ENCODE peak calls at places on chromosome 17, in five cellular contexts. C, B, E, K and U are unnamed samples.

GRCh38 chr17:46026045-46026814 is 27.2 kb downstream of the STH start:
- DNase-seq in B (no peak), K (no peak), C (no peak), E (no peak), U (peak)

GRCh38 chr17:81821603-81822311 is 11.3 kb downstream of the MCRIP1 start:
- DNase-seq in C (peak), B (no peak), K (peak), E (peak), U (peak)

GRCh38 chr17:1275962-1276736 is 3.3 kb upstream of the TRARG1 start:
- DNase-seq in B (no peak), E (peak), C (peak), K (peak), U (peak)

GRCh38 chr17:82230627-82231311 is 1.9 kb downstream of the SLC16A3 start:
- DNase-seq in C (peak), E (no peak), B (no peak), K (peak), U (peak)

GRCh38 chr17:78707923-78708322 is 74.2 kb downstream of the CYTH1 start:
- DNase-seq in B (no peak), E (no peak), K (no peak), C (no peak), U (no peak)

GRCh38 chr17:74800531-74800930 is 24.4 kb upstream of the NAT9 start:
- DNase-seq in C (no peak), K (no peak), B (no peak), E (no peak), U (no peak)

GRCh38 chr17:49880291-49881053 is 32.6 kb upstream of the TAC4 start:
- DNase-seq in K (peak), C (peak), B (no peak), E (peak), U (peak)

GRCh38 chr17:56754523-56755208 is 79.1 kb downstream of the C17orf67 start:
- DNase-seq in E (no peak), B (no peak), K (peak), C (peak), U (no peak)

GRCh38 chr17:2406271-2406902 is 5.5 kb upstream of the MNT start:
- DNase-seq in E (no peak), B (no peak), C (no peak), K (no peak), U (no peak)

GRCh38 chr17:62868008-62868407 is 59.9 kb upstream of the MARCHF10 start:
- DNase-seq in K (no peak), C (no peak), E (no peak), B (no peak), U (no peak)

GRCh38 chr17:61460796-61461585 is 8.8 kb downstream of the TBX4 start:
- DNase-seq in B (no peak), C (no peak), E (peak), K (peak), U (no peak)

GRCh38 chr17:557371-557770 is 157.3 kb downstream of the VPS53 start:
- DNase-seq in B (no peak), E (no peak), C (no peak), K (no peak), U (no peak)

GRCh38 chr17:31388770-31389672 is 2.5 kb upstream of the RAB11FIP4 start:
- DNase-seq in C (peak), B (no peak), E (peak), K (no peak), U (peak)

GRCh38 chr17:67891481-67892119 is 66.3 kb downstream of the BPTF start:
- DNase-seq in K (no peak), E (no peak), B (no peak), C (peak), U (no peak)

GRCh38 chr17:73770849-73771229 is 126.6 kb upstream of the SDK2 start:
- DNase-seq in E (no peak), K (no peak), B (no peak), C (peak), U (no peak)

GRCh38 chr17:73769480-73769879 is 125.2 kb upstream of the SDK2 start:
- DNase-seq in C (peak), E (no peak), K (no peak), B (no peak), U (no peak)

GRCh38 chr17:73772107-73772705 is 128.0 kb upstream of the SDK2 start:
- DNase-seq in K (no peak), E (no peak), C (no peak), B (no peak), U (no peak)

GRCh38 chr17:73768691-73769090 is 124.4 kb upstream of the SDK2 start:
- DNase-seq in B (no peak), K (no peak), C (no peak), E (no peak), U (no peak)

DNA sequence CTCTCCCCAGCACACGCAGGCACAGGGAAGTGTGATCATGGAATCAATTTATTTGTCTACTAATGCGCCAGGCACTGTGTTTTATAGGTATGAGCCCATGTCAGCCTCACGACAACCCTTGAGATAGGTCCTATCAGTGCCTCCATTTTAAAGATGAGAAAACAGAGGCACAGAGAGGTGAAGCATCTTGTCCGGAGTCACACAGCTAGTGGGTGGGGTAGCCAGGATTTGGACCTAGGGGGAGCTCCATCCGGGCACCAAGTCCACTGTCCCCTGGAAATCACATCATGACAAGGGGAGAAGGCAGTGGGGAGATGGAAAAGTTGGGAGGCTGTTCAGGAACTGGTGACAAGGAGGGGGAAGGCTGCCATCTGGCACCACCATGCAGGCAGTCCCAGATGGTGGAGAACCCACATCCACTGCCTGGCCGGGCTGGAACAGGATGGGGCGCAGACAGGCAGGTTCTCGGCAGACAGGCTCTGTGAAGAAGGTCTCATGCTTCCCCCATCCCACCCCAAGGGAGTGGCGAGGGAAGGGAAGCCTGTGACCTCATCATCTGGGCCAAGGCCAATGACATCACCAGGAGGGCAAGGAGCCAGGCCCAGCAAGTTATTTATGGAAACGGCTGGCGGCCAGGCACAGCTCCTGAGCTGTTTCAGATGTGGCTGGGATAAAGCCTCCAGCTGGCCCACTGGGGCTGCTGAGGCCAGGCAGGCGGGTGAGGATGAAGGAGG is 126.0 kb upstream of the SDK2 start:
- DNase-seq in B (no peak), K (no peak), C (peak), E (no peak), U (no peak)
- TF ChIP-seq GABPA in B (no peak), K (no peak), C (no peak), E (no peak), U (no peak)

DNA sequence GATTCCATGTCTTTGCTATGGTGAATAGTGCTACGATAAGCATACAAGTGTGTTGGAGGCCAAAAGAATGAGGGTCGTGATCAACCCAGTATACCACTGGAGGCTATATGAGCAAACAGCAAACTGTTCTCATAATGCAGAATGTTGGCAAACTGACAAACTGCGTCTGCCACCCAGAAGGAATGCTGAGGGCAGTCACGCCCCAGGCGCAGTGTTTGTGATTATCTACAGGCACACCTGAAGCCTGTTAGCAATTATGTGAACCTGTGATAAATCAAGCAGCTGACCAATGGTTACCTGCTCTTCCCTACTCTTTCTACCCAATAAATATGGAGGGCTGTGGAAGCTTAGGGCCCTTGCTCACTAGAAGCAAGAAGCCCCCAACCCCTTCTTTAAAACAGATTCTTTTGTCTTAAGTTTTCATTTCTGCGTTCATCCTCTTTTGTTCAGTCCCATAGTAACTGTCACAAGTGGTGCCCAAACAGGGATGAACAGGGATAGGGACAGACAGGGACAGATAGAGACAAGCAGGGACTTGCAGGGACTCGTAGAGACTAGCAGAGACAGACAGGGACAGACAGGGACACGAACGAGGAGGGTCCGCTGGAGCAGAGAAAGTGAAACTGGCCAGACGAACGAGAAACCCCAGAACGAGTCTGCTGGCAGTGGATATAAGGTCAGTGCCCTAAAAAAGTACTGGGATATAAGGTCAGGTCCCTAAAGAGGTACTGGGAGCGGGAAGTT is 25.1 kb downstream of the CD300LG start:
- DNase-seq in K (no peak), C (no peak), E (no peak), B (no peak), U (no peak)
- TF ChIP-seq GABPA in K (no peak), C (no peak), E (no peak), B (no peak), U (no peak)

GRCh38 chr17:44914148-44914547 is 1.2 kb downstream of the GFAP start:
- DNase-seq in K (no peak), E (no peak), B (no peak), C (no peak), U (no peak)

GRCh38 chr17:44915727-44916058 is 393 bp upstream of the GFAP start:
- DNase-seq in B (no peak), E (no peak), K (no peak), C (no peak), U (no peak)

GRCh38 chr17:44915321-44915726 is at the start of gene GFAP:
- DNase-seq in C (peak), K (no peak), B (no peak), E (no peak), U (no peak)

GRCh38 chr17:44913676-44914075 is 1.6 kb downstream of the GFAP start:
- DNase-seq in E (no peak), K (no peak), B (no peak), C (peak), U (no peak)

DNA sequence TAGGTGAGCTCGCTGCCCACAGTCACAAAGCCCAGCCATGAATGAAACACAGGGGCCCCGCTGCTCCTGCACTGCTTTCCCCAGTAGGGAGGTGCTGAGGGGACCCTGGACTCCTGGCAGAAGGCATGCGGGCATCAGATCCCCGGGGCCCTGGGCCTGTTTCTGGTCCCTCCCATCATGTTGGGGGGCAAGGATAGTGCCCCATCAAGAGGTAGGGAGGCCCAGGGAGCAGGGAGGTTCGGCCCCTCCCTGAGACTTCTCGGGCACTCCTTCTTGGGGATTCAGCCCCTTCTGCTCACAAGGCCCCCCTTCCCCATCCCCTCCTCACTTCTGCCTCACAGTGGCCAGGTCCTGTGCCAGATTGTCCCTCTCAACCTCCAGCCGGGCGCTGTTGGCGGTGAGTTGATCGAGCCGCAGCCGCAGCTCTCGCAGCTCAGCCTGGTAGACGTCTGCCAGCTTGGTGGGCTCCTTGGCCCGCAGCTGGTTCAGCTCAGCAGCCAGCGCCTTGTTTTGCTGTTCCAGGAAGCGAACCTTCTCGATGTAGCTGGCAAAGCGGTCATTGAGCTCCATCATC is 515 bp downstream of the GFAP start:
- DNase-seq in C (peak), E (no peak), B (no peak), K (no peak), U (no peak)
- TF ChIP-seq GABPA in C (no peak), E (no peak), B (no peak), K (no peak), U (no peak)

DNA sequence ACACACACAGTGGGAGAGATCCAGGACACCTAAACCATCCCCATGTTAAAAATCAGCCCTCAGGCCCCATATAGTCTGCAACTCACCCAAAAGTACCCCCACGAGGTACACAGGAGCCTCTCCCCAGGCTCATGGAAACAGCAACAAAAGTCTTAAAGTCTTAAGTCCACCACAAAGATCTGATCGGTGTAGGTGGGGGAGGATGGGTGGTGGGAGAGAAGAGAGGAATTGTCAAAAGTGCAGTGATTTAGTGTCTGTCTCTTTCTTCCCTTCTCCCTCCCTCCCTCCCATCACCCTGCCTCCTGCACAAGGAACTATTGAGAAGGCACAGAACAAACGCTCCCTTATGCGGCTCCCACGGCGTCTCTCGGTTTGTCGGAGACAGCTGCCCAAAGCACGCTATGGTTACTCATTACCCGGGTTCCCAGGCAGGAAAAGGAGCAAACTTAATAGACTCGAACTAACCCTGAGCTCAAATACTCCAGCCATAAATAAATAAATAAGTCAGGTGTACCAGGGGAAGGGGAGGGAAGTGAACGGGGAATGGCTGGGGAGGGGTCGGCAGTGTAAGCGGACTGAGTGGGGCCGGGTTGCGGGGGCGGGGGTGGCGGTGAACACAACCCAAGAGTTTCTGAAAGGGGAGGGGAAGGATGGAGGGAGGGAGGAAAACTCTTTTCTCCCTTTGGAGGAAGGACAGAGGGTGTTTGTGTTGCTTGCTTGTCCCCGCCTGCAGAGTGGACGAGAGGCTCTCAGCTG is 477.4 kb downstream of the SLC39A11 start:
- DNase-seq in B (no peak), C (no peak), E (no peak), K (peak), U (no peak)
- TF ChIP-seq GABPA in B (no peak), C (no peak), E (no peak), K (peak), U (no peak)

GRCh38 chr17:80245566-80246265 is 14.9 kb upstream of the RNF213 start:
- DNase-seq in B (no peak), K (no peak), C (peak), E (no peak), U (no peak)
- TF ChIP-seq GABPA in B (no peak), K (no peak), C (no peak), E (no peak), U (no peak)